ENCODE peak calls at places on chromosomes 16 and 17, in seven cellular contexts. Z is left kidney, B is AG10803, T is RPMI8226, H is progenitor cell of endocrine pancreas, N is AG08395, K is EL. W is an unnamed sample.

GRCh38 chr17:73401911-73402310 is 90.1 kb upstream of the CDC42EP4 start:
- DNase-seq in H (no peak), Z (peak; percentile 90), B (no peak), N (no peak), T (peak; percentile 68), K (no peak), W (no peak)

GRCh38 chr17:265726-266125 is 84.3 kb upstream of the DOC2B start:
- DNase-seq in H (no peak), T (no peak), Z (no peak), B (no peak), K (no peak), N (no peak), W (no peak)

GRCh38 chr16:81804134-81804610 is 25.1 kb downstream of the PLCG2 start:
- DNase-seq in B (no peak), K (no peak), N (no peak), H (no peak), T (no peak), Z (no peak), W (no peak)

GRCh38 chr16:83365166-83365565 is 442.6 kb upstream of the HSBP1 start:
- DNase-seq in K (peak; percentile 45), Z (no peak), H (no peak), T (no peak), B (peak; percentile 48), N (peak; percentile 48), W (no peak)

GRCh38 chr17:41516828-41517283 is 1.8 kb downstream of the KRT15 start:
- DNase-seq in N (no peak), Z (no peak), H (no peak), K (no peak), T (peak; percentile 71), B (no peak), W (no peak)

GRCh38 chr16:68000450-68000849 is 1.2 kb upstream of the DPEP2 start:
- DNase-seq in N (no peak), B (no peak), T (no peak), H (no peak), Z (no peak), K (no peak), W (no peak)

GRCh38 chr16:88558457-88559442 is 11.5 kb upstream of the ZC3H18 start:
- DNase-seq in T (peak; percentile 84), H (no peak), K (peak; percentile 57), N (peak; percentile 56), B (peak; percentile 51), Z (peak; percentile 78), W (peak; percentile 80)

GRCh38 chr17:48727415-48728175 is 955 bp downstream of the HOXB13 start:
- DNase-seq in K (no peak), H (no peak), T (no peak), B (no peak), N (no peak), Z (no peak), W (no peak)

GRCh38 chr16:35750157-35750689 is 2290.8 kb downstream of the TP53TG3F start:
- DNase-seq in N (no peak), K (no peak), B (no peak), H (no peak), Z (no peak), T (no peak), W (no peak)

GRCh38 chr17:17004251-17004996 is 32.5 kb upstream of the TNFRSF13B start:
- DNase-seq in Z (no peak), N (no peak), T (no peak), B (no peak), H (no peak), K (no peak), W (no peak)

GRCh38 chr16:28897826-28898225 is 19.5 kb downstream of the ATP2A1 start:
- DNase-seq in B (no peak), H (no peak), Z (no peak), K (no peak), T (no peak), N (no peak), W (no peak)

GRCh38 chr16:64116151-64116550 is 1005.7 kb downstream of the CDH11 start:
- DNase-seq in B (no peak), H (no peak), K (no peak), T (no peak), Z (no peak), N (no peak), W (no peak)

GRCh38 chr17:65362826-65363225 is 198.6 kb downstream of the AXIN2 start:
- DNase-seq in K (no peak), B (no peak), H (no peak), T (no peak), Z (peak; percentile 65), N (no peak), W (peak; percentile 14)

GRCh38 chr16:14566599-14566998 is 63.5 kb downstream of the PARN start:
- DNase-seq in N (no peak), B (no peak), K (no peak), Z (no peak), H (no peak), T (no peak), W (no peak)